ENCODE peak calls at places on chromosomes 16 and 17, in five cellular contexts. A, H, S, Y and B are unnamed samples.

GRCh38 chr16:89116341-89117238 is 22.9 kb downstream of the ACSF3 start:
- DNase-seq in A (peak; percentile 15), H (no peak), S (no peak), Y (no peak), B (peak; percentile 69)

GRCh38 chr16:87926246-87927194 is 9.8 kb downstream of the CA5A start:
- DNase-seq in A (no peak), H (no peak), S (no peak), Y (no peak), B (no peak)

GRCh38 chr16:85393674-85394510 is 219.2 kb upstream of the GSE1 start:
- DNase-seq in A (peak; percentile 62), H (peak; percentile 72), S (peak; percentile 66), Y (peak; percentile 64), B (peak; percentile 88)

GRCh38 chr16:50360033-50360778 is 8.6 kb downstream of the BRD7 start:
- DNase-seq in A (no peak), H (no peak), S (peak; percentile 49), Y (no peak), B (peak; percentile 72)

GRCh38 chr17:17725853-17726720 is 44.8 kb downstream of the RAI1 start:
- DNase-seq in A (no peak), H (no peak), S (no peak), Y (no peak), B (no peak)

GRCh38 chr17:801660-802059 is 19.5 kb downstream of the MRM3 start:
- DNase-seq in A (no peak), H (no peak), S (no peak), Y (no peak), B (peak; percentile 34)

GRCh38 chr17:79801156-79802038 is 4.5 kb upstream of the CBX8 start:
- DNase-seq in A (no peak), H (no peak), S (peak; percentile 56), Y (no peak), B (no peak)

GRCh38 chr16:888901-889570 is 81.7 kb downstream of the LMF1 start:
- DNase-seq in A (peak; percentile 5), H (no peak), S (no peak), Y (no peak), B (peak; percentile 40)

GRCh38 chr16:84086357-84086756 is 30.4 kb downstream of the MBTPS1 start:
- DNase-seq in A (peak; percentile 88), H (no peak), S (no peak), Y (peak; percentile 69), B (no peak)
- H3K27ac ChIP-seq in A (peak overlapping the region; percentile 45), H (no peak overlapping the region), S (no peak overlapping the region), Y (peak overlapping the region; percentile 77), B (no peak overlapping the region)

DNA sequence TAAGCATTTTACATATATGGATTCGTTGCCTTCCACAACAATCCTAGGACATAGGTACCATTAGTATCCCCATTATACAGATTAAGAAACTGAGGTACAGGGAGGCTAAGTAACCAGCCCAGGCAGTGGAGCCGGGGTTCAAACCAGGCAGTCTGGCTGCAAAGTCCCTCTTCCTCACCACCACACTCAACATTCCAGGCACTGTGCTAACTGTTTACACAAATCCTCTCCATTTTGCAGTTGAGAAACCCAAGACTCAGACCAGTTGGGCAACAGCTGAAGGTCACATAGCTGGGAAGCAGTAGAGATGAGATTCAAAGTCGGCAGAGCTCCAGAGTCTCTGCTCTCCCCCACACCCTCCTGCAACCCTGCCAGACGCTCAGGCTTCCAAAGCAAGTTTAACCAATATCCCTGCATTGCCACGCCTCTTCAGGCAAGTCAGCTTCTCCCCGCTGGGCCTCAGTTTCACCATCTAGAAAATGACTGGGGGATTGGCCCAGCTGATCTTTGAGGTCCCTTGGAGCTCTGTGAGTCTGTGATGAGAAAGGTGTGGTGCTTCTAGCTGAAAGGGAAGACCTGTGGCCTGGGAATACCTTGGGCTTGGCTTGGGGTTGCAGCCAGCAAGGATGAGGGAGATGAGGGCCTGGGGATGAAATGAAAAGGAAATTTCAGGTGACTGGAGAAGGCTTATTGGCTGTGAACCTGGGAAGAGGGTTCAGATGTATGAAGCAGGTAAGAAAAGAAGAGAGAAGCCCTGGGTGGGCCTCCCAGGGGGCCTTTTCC is 14.0 kb downstream of the CCR7 start:
- DNase-seq in A (peak; percentile 86), H (peak; percentile 63), S (peak; percentile 41), Y (peak; percentile 62), B (peak; percentile 82)
- H3K4me1 ChIP-seq in A (peaks cover 77% of the 10 kb centered on the region), H (peaks cover 4% of the 10 kb centered on the region), S (peaks cover 77% of the 10 kb centered on the region), Y (peaks cover 84% of the 10 kb centered on the region), B (no peaks in the 10 kb centered on the region)

GRCh38 chr17:5135726-5136579 is 20.1 kb downstream of the USP6 start:
- DNase-seq in A (no peak), H (no peak), S (peak; percentile 17), Y (no peak), B (peak; percentile 57)

GRCh38 chr17:5138616-5139453 is 23.0 kb downstream of the USP6 start:
- DNase-seq in A (no peak), H (no peak), S (no peak), Y (no peak), B (peak; percentile 59)

GRCh38 chr17:5139454-5139725 is 23.6 kb downstream of the USP6 start:
- DNase-seq in A (no peak), H (no peak), S (no peak), Y (no peak), B (no peak)
- H3K4me3 ChIP-seq in A (no peak overlapping the region), H (no peak overlapping the region), S (no peak overlapping the region), Y (no peak overlapping the region), B (no peak overlapping the region)

DNA sequence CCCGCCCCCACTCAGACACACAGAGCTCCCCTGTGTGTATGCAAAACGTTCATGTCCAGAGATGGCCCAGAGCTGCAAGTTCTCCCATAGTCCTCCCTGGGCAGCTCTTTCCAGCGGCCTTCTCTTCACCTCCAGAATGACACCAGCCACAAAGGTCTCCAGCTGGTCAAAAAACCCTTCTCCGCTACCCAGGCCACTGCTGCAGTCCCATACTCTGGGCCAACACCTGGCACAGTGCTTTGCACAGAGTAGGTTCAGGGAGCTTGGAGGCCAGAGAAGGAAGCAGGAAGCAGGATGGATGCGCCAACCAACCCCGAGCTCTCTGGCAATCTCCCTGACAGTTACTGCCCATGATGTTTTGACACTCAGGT is 1.1 kb upstream of the STAT5B start:
- DNase-seq in A (no peak), H (peak; percentile 47), S (no peak), Y (no peak), B (no peak)
- H3K27ac ChIP-seq in A (peak overlapping the region; percentile 93), H (peak overlapping the region; percentile 76), S (peak overlapping the region; percentile 96), Y (no peak overlapping the region), B (no peak overlapping the region)

GRCh38 chr16:70753228-70753627 is 47.7 kb downstream of the VAC14 start:
- DNase-seq in A (no peak), H (no peak), S (no peak), Y (no peak), B (no peak)

GRCh38 chr16:70756071-70756470 is 44.9 kb downstream of the VAC14 start:
- DNase-seq in A (no peak), H (no peak), S (no peak), Y (no peak), B (no peak)

GRCh38 chr16:70753694-70754325 is 47.1 kb downstream of the VAC14 start:
- DNase-seq in A (no peak), H (no peak), S (no peak), Y (no peak), B (no peak)

GRCh38 chr16:70754371-70754770 is 46.6 kb downstream of the VAC14 start:
- DNase-seq in A (no peak), H (no peak), S (no peak), Y (no peak), B (no peak)

DNA sequence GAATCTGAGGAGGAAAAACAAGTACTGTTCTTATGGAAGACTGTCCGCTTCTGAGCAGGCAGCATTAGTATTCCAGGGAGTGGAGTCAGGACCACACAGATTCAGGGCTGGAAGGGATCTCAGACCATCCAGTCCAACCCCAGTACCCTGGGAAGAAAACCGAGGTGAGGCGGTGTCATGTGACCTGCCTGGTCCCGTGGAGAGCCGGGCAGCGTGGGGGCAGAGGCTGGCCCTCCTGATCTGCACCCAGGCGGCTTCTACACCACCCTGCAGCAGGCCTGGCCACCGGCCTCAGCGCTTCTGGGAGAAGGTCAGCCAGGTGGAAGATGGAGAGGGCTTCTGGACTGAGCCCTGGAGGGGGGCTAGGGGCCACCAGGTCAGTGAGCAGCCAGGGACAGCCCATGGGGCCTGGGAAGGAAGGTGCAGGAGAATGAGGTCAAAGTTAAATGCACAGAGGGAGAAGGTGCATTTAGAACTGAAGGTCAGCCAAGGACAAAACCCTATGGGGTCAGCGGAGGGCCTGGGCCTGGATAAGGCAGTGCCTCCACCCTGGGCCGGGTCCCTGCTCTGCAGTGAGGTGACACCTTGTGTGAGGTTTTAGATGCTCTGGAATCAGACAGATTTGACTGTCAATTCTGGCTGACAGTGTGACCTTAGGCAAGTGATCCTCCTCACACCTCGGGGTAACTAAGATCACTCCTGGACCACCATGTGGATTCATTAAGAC is 45.9 kb downstream of the VAC14 start:
- DNase-seq in A (no peak), H (no peak), S (no peak), Y (no peak), B (no peak)
- H3K4me1 ChIP-seq in A (peaks cover 30% of the 10 kb centered on the region), H (peaks cover 11% of the 10 kb centered on the region), S (peaks cover 42% of the 10 kb centered on the region), Y (peaks cover 30% of the 10 kb centered on the region), B (no peaks in the 10 kb centered on the region)